ENCODE peak calls at places on chromosomes 4 and X, in eight cellular contexts. N is iPS-NIHi11, I is endothelial cell of umbilical vein, M is NCI-H2081, Q is Caco-2, K is anterior cingulate cortex, D is stromal cell of bone marrow, R is heart left ventricle. A is an unnamed sample.

GRCh38 chrX:70908541-70908940 is at the start of gene TEX11:
- DNase-seq in D (no peak), R (no peak), K (no peak), I (no peak), Q (no peak), M (no peak), N (peak), A (no peak)

GRCh38 chrX:52277666-52278065 is 91.2 kb upstream of the XAGE2 start:
- DNase-seq in D (no peak), N (no peak), K (no peak), Q (no peak), R (no peak), I (no peak), M (no peak), A (peak)

GRCh38 chrX:63408050-63408449 is 56.9 kb upstream of the SPIN4 start:
- DNase-seq in Q (no peak), D (no peak), M (no peak), R (no peak), K (no peak), N (no peak), I (no peak), A (no peak)

GRCh38 chrX:155876704-155877103 is 4.4 kb upstream of the VAMP7 start:
- DNase-seq in Q (no peak), M (no peak), R (no peak), K (no peak), N (no peak), I (no peak), D (no peak), A (no peak)

GRCh38 chr4:53490965-53491622 is 100.2 kb downstream of the LNX1 start:
- DNase-seq in M (peak), N (peak), D (peak), K (no peak), I (peak), Q (peak), R (no peak), A (peak)

GRCh38 chrX:135516376-135516775 is 4.1 kb upstream of the INTS6L start:
- DNase-seq in R (no peak), K (no peak), I (no peak), D (no peak), Q (no peak), N (peak), M (no peak), A (no peak)

GRCh38 chr4:70133473-70133872 is 20.6 kb upstream of the PRR27 start:
- DNase-seq in D (no peak), N (no peak), Q (peak), K (no peak), M (no peak), I (no peak), R (no peak), A (no peak)

GRCh38 chrX:129650821-129651510 is 3.8 kb downstream of the APLN start:
- DNase-seq in M (no peak), I (no peak), R (no peak), K (no peak), Q (no peak), D (no peak), N (no peak), A (no peak)

GRCh38 chr4:139841464-139842195 is 176.0 kb downstream of the MGST2 start:
- DNase-seq in M (peak), Q (peak), R (no peak), N (no peak), K (no peak), I (no peak), D (no peak), A (no peak)

GRCh38 chrX:45767021-45767491 is 566.4 kb upstream of the DIPK2B start:
- DNase-seq in M (no peak), I (peak), N (no peak), K (no peak), Q (no peak), D (no peak), R (no peak), A (no peak)

GRCh38 chr4:113828712-113829111 is 67.2 kb upstream of the CAMK2D start:
- DNase-seq in Q (no peak), N (no peak), D (no peak), K (no peak), R (no peak), I (no peak), M (no peak), A (no peak)

GRCh38 chr4:40856836-40857362 is 107.1 kb downstream of the NSUN7 start:
- DNase-seq in R (peak), M (peak), I (peak), N (peak), Q (no peak), K (peak), D (peak), A (peak)

GRCh38 chrX:24100713-24101112 is 46.0 kb downstream of the EIF2S3 start:
- DNase-seq in N (no peak), K (no peak), D (no peak), I (peak), R (no peak), M (no peak), Q (peak), A (no peak)

GRCh38 chr4:130424211-130424610 is 1328.3 kb downstream of the C4orf33 start:
- DNase-seq in K (no peak), I (no peak), N (no peak), Q (no peak), M (no peak), R (no peak), D (no peak), A (no peak)

GRCh38 chrX:49230500-49231232 is 2.5 kb downstream of the CACNA1F start:
- DNase-seq in R (peak), N (peak), K (no peak), I (no peak), Q (peak), D (no peak), M (no peak), A (peak)

GRCh38 chr4:1956631-1957030 is 52.1 kb downstream of the NELFA start:
- DNase-seq in M (no peak), K (no peak), I (no peak), N (no peak), D (no peak), Q (no peak), R (no peak), A (no peak)

GRCh38 chr4:55363618-55364420 is 17.8 kb downstream of the SRD5A3 start:
- DNase-seq in D (no peak), Q (no peak), N (no peak), K (no peak), I (no peak), M (no peak), R (no peak), A (peak)

GRCh38 chr4:120855307-120856001 is 67.1 kb downstream of the PRDM5 start:
- DNase-seq in N (no peak), M (no peak), D (no peak), R (no peak), K (no peak), I (no peak), Q (no peak), A (no peak)

GRCh38 chr4:25088342-25088952 is 57.7 kb upstream of the LGI2 start:
- DNase-seq in M (no peak), K (no peak), D (no peak), I (no peak), N (no peak), Q (no peak), R (peak), A (no peak)

GRCh38 chr4:152807294-152807829 is 27.6 kb downstream of the ARFIP1 start:
- DNase-seq in N (no peak), I (no peak), R (no peak), K (no peak), M (no peak), D (no peak), Q (no peak), A (no peak)

GRCh38 chr4:176575141-176575731 is 217.5 kb downstream of the VEGFC start:
- DNase-seq in N (no peak), D (peak), M (no peak), R (no peak), I (no peak), Q (no peak), K (no peak), A (no peak)

GRCh38 chr4:13705521-13706035 is 78.1 kb upstream of the BOD1L1 start:
- DNase-seq in N (peak), R (peak), D (no peak), K (no peak), Q (no peak), M (peak), I (peak), A (peak)

GRCh38 chr4:176566769-176567168 is 226.0 kb downstream of the VEGFC start:
- DNase-seq in M (no peak), D (no peak), I (peak), K (no peak), N (no peak), Q (no peak), R (no peak), A (no peak)

GRCh38 chr4:13329963-13330362 is 154.2 kb downstream of the RAB28 start:
- DNase-seq in Q (no peak), M (peak), I (peak), D (peak), R (no peak), K (no peak), N (no peak), A (no peak)

GRCh38 chr4:55291227-55291629 is 54.8 kb upstream of the SRD5A3 start:
- DNase-seq in Q (no peak), M (no peak), D (no peak), R (peak), K (no peak), N (no peak), I (no peak), A (no peak)

A was measured in thyroid gland.